ENCODE peak calls at places on chromosome 20, in six cellular contexts. V, O, R, T, K and Y are unnamed samples. For H3K9me3, the result is how much of the 10 kb centered on the place peaks cover.

GRCh38 chr20:49123982-49124381 is 64.2 kb downstream of the STAU1 start:
- DNase-seq in V (no peak), O (no peak), R (no peak), T (no peak), K (no peak), Y (no peak)

GRCh38 chr20:13219327-13220193 is 1.5 kb upstream of the ISM1 start:
- DNase-seq in V (no peak), O (no peak), R (no peak), T (no peak), K (no peak), Y (no peak)

GRCh38 chr20:16583444-16583843 is 10.2 kb upstream of the KIF16B start:
- DNase-seq in V (no peak), O (no peak), R (no peak), T (no peak), K (no peak), Y (no peak)

GRCh38 chr20:48194578-48194977 is 409.3 kb upstream of the SULF2 start:
- DNase-seq in V (no peak), O (no peak), R (no peak), T (no peak), K (no peak), Y (no peak)

GRCh38 chr20:14522595-14522994 is 185.2 kb upstream of the FLRT3 start:
- DNase-seq in V (no peak), O (no peak), R (no peak), T (no peak), K (no peak), Y (no peak)

GRCh38 chr20:16761305-16761829 is 13.2 kb downstream of the OTOR start:
- DNase-seq in V (peak), O (peak), R (peak), T (peak), K (no peak), Y (peak)

GRCh38 chr20:22535483-22535882 is 48.9 kb downstream of the FOXA2 start:
- DNase-seq in V (no peak), O (no peak), R (no peak), T (no peak), K (no peak), Y (no peak)

GRCh38 chr20:2745936-2746635 is 53.5 kb downstream of the EBF4 start:
- DNase-seq in V (no peak), O (no peak), R (no peak), T (no peak), K (no peak), Y (no peak)

GRCh38 chr20:53081916-53082863 is 110.0 kb downstream of the TSHZ2 start:
- DNase-seq in V (no peak), O (peak), R (no peak), T (no peak), K (no peak), Y (no peak)

GRCh38 chr20:56383334-56383733 is 8.7 kb downstream of the AURKA start:
- DNase-seq in V (no peak), O (no peak), R (no peak), T (no peak), K (no peak), Y (no peak)

GRCh38 chr20:49372095-49372734 is 94.4 kb upstream of the ZNFX1 start:
- DNase-seq in V (no peak), O (no peak), R (no peak), T (no peak), K (no peak), Y (no peak)

GRCh38 chr20:53827996-53828672 is 234.5 kb upstream of the ZNF217 start:
- DNase-seq in V (peak), O (no peak), R (peak), T (peak), K (no peak), Y (no peak)

GRCh38 chr20:53804920-53805894 is 211.6 kb upstream of the ZNF217 start:
- DNase-seq in V (no peak), O (no peak), R (peak), T (no peak), K (no peak), Y (no peak)

GRCh38 chr20:61356171-61356570 is 104.1 kb downstream of the CDH4 start:
- DNase-seq in V (no peak), O (no peak), R (no peak), T (no peak), K (no peak), Y (no peak)

GRCh38 chr20:46013826-46014516 is 5.3 kb downstream of the MMP9 start:
- DNase-seq in V (no peak), O (peak), R (peak), T (no peak), K (peak), Y (peak)

GRCh38 chr20:23245553-23246128 is 105.0 kb upstream of the NXT1 start:
- DNase-seq in V (no peak), O (peak), R (peak), T (peak), K (peak), Y (no peak)

GRCh38 chr20:40892642-40893041 is 136.0 kb upstream of the TOP1 start:
- DNase-seq in V (no peak), O (no peak), R (no peak), T (no peak), K (no peak), Y (no peak)

GRCh38 chr20:54611701-54612487 is 136.5 kb downstream of the DOK5 start:
- DNase-seq in V (no peak), O (no peak), R (no peak), T (peak), K (no peak), Y (no peak)

GRCh38 chr20:4563534-4563933 is 158.2 kb upstream of the PRND start:
- DNase-seq in V (no peak), O (peak), R (peak), T (no peak), K (no peak), Y (no peak)

GRCh38 chr20:21387528-21387927 is 9.8 kb downstream of the NKX2-4 start:
- DNase-seq in V (no peak), O (no peak), R (no peak), T (no peak), K (no peak), Y (no peak)

GRCh38 chr20:14062786-14063185 is 67.5 kb downstream of the MACROD2 start:
- DNase-seq in V (no peak), O (no peak), R (no peak), T (no peak), K (no peak), Y (no peak)

GRCh38 chr20:12171927-12172581 is 254.4 kb downstream of the BTBD3 start:
- DNase-seq in V (peak), O (no peak), R (no peak), T (peak), K (no peak), Y (no peak)

GRCh38 chr20:19738936-19739335 is 19.1 kb upstream of the RIN2 start:
- DNase-seq in V (no peak), O (no peak), R (no peak), T (no peak), K (no peak), Y (no peak)

GRCh38 chr20:2900845-2901592 is 27.7 kb downstream of the PTPRA start:
- DNase-seq in V (no peak), O (no peak), R (no peak), T (no peak), K (no peak), Y (no peak)

GRCh38 chr20:11511816-11512215 is 405.9 kb upstream of the BTBD3 start:
- DNase-seq in V (no peak), O (no peak), R (no peak), T (no peak), K (no peak), Y (no peak)

GRCh38 chr20:373171-373890 is 7.2 kb upstream of the TRIB3 start:
- DNase-seq in V (peak), O (peak), R (peak), T (peak), K (peak), Y (no peak)

GRCh38 chr20:62529916-62530642 is 54.3 kb upstream of the GATA5 start:
- DNase-seq in V (no peak), O (no peak), R (no peak), T (no peak), K (no peak), Y (no peak)
- TF ChIP-seq CTCF in V (no peak), O (peak), R (no peak), T (no peak), K (no peak), Y (no peak)

GRCh38 chr20:38640486-38640885 is 38.9 kb downstream of the ARHGAP40 start:
- DNase-seq in V (no peak), O (no peak), R (no peak), T (no peak), K (no peak), Y (no peak)

GRCh38 chr20:38630727-38631126 is 29.1 kb downstream of the ARHGAP40 start:
- DNase-seq in V (no peak), O (no peak), R (no peak), T (no peak), K (no peak), Y (no peak)

GRCh38 chr20:38631155-38632022 is 29.8 kb downstream of the ARHGAP40 start:
- DNase-seq in V (no peak), O (no peak), R (no peak), T (no peak), K (no peak), Y (no peak)

GRCh38 chr20:38633577-38634093 is 32.0 kb downstream of the ARHGAP40 start:
- DNase-seq in V (no peak), O (peak), R (peak), T (peak), K (peak), Y (peak)

GRCh38 chr20:38635721-38636285 is 34.2 kb downstream of the ARHGAP40 start:
- DNase-seq in V (no peak), O (no peak), R (peak), T (no peak), K (no peak), Y (no peak)
- H3K27ac ChIP-seq in V (no peak), O (no peak), R (no peak), T (no peak), K (no peak), Y (no peak)

GRCh38 chr20:58483051-58483450 is 32.1 kb downstream of the APCDD1L start:
- DNase-seq in V (no peak), O (no peak), R (no peak), T (no peak), K (no peak), Y (no peak)

GRCh38 chr20:58482416-58482815 is 32.8 kb downstream of the APCDD1L start:
- DNase-seq in V (no peak), O (no peak), R (no peak), T (no peak), K (no peak), Y (no peak)

GRCh38 chr20:58479666-58480454 is 35.3 kb downstream of the APCDD1L start:
- DNase-seq in V (no peak), O (no peak), R (no peak), T (no peak), K (no peak), Y (no peak)

GRCh38 chr20:58480455-58481356 is 34.5 kb downstream of the APCDD1L start:
- DNase-seq in V (no peak), O (no peak), R (no peak), T (peak), K (no peak), Y (no peak)

GRCh38 chr20:58481541-58482021 is 33.6 kb downstream of the APCDD1L start:
- DNase-seq in V (no peak), O (peak), R (no peak), T (peak), K (no peak), Y (peak)
- H3K9me3 ChIP-seq in V (under half), O (under half), R (half or more), T (under half), K (under half), Y (under half)

DNA sequence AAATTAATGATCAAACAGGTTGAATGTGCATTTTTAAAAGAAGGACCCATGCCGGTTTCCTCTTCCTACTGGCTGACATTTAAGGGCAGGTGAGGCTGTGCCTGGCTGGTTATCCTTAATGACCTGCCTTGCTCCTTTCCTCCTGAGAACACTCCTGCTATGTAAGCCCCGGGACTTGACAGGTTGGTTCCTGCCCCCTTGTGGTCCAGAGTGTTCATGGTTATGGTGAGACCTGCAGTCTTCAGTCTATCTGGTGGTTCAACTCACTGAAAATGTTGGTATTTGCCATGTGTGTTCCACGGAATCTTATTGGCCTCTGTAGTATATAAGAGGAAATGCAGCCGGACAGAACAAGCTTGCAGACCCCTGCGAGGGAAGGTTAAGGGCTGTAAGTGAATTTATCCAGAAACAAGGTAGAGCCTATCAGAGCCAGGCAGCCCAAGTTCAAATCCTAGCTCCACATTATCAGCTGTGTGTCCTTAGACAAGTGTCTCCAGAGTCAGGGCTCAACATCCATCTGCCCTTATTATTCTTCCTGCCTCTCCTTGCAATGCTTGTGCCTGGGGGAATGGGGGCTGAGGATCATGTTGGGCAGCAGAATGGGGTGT is 5.2 kb upstream of the BPIFA3 start:
- DNase-seq in V (no peak), O (peak), R (peak), T (no peak), K (peak), Y (peak)
- TF ChIP-seq CTCF in V (no peak), O (peak), R (peak), T (peak), K (peak), Y (no peak)

DNA sequence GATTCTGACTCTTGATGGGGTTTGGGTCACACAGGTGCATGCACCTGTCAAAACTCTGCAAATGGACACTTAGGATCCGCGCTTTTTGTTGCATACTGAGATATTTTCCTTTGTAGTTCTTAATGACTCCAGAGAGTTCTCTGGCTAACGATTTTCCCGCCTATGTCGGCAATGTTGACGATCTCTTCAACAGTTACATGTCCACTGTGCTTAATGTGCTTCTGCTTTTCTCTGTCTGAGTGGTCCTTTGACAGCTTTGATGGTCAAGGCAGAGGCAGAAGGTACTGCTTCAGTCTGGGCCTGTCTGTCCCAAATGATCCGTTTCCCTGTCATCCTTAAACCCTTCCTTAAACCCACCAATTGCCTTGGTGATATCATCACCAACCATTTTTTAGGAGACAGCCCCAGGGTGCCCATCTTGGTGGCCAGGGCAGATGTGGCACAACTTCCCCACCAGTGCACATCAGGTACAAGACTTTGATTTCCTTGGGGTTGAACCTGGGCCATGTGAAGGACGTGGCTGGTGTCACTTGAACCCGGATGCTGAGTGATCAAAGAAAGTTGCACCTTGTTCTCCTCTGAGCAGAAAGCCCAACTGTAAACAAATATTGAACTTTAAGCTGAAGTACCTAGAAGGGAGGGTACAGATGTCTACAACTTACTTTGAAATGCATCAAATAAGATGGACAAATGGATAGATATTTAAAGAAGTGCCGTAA is 10.7 kb upstream of the BPIFB1 start:
- DNase-seq in V (no peak), O (no peak), R (no peak), T (no peak), K (no peak), Y (no peak)
- H3K27ac ChIP-seq in V (no peak), O (no peak), R (no peak), T (no peak), K (no peak), Y (no peak)

DNA sequence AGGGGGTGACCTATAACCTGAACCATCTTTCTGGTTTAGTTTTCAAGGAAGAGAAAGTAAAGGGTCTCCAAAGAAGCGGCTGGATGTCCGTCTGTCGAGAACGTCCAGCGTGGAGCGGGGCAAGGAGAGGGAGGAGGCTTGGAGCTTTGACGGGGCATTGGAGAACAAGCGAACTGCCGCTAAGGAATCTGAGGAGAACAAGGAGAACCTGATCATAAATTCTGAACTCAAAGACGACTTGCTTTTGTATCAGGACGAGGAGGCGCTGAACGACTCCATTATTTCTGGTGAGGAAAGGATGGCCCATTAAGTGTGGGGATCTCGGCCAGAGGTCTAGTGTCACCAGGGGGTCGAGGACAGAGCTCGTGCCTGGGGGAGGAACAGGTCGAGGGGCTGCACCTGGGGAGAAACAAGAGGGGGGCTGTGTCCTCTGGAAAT is 159.2 kb downstream of the SYCP2 start:
- DNase-seq in V (no peak), O (no peak), R (no peak), T (no peak), K (no peak), Y (no peak)
- H3K9me3 ChIP-seq in V (under half), O (under half), R (under half), T (under half), K (under half), Y (under half)

GRCh38 chr20:36573798-36574277 is 441 bp downstream of the TGIF2 start:
- DNase-seq in V (no peak), O (peak), R (no peak), T (no peak), K (peak), Y (no peak)

GRCh38 chr20:36574278-36575065 is 1.1 kb downstream of the TGIF2 start:
- DNase-seq in V (peak), O (peak), R (peak), T (peak), K (peak), Y (peak)

GRCh38 chr20:36572701-36573102 is 695 bp upstream of the TGIF2 start:
- DNase-seq in V (no peak), O (peak), R (peak), T (no peak), K (no peak), Y (peak)

GRCh38 chr20:36573103-36573797 is at the start of gene TGIF2:
- DNase-seq in V (peak), O (peak), R (peak), T (peak), K (peak), Y (peak)

GRCh38 chr20:36575066-36575743 is 1.8 kb downstream of the TGIF2 start:
- DNase-seq in V (peak), O (peak), R (peak), T (peak), K (peak), Y (no peak)
- TF ChIP-seq CTCF in V (no peak), O (peak), R (no peak), T (no peak), K (no peak), Y (no peak)